ENCODE peak calls at places on chromosomes 4 and X, in five cellular contexts. One of them, this sample, is unnamed.

GRCh38 chr4:155179216-155179615 is 29.2 kb upstream of the NPY2R start:
- DNase-seq in bronchial epithelial cell: peak; percentile 72
- DNase-seq in fibroblast of lung: peak; percentile 80
- DNase-seq in kidney epithelial cell: no peak
- DNase-seq in brain microvascular endothelial cell: no peak
- DNase-seq in this sample: no peak

GRCh38 chrX:10050481-10050880 is 83.3 kb downstream of the CLDN34 start:
- DNase-seq in bronchial epithelial cell: no peak
- DNase-seq in fibroblast of lung: no peak
- DNase-seq in kidney epithelial cell: no peak
- DNase-seq in brain microvascular endothelial cell: no peak
- DNase-seq in this sample: peak; percentile 22

GRCh38 chr4:6598127-6598526 is 23.1 kb downstream of the MAN2B2 start:
- DNase-seq in bronchial epithelial cell: no peak
- DNase-seq in fibroblast of lung: no peak
- DNase-seq in kidney epithelial cell: no peak
- DNase-seq in brain microvascular endothelial cell: no peak
- DNase-seq in this sample: no peak

GRCh38 chr4:85779165-85779564 is 304.2 kb downstream of the ARHGAP24 start:
- DNase-seq in bronchial epithelial cell: no peak
- DNase-seq in fibroblast of lung: peak; percentile 69
- DNase-seq in kidney epithelial cell: no peak
- DNase-seq in brain microvascular endothelial cell: peak; percentile 64
- DNase-seq in this sample: no peak

GRCh38 chr4:128525939-128526630 is 238.5 kb upstream of the PGRMC2 start:
- DNase-seq in bronchial epithelial cell: peak; percentile 90
- DNase-seq in fibroblast of lung: peak; percentile 84
- DNase-seq in kidney epithelial cell: no peak
- DNase-seq in brain microvascular endothelial cell: no peak
- DNase-seq in this sample: no peak

GRCh38 chr4:108884596-108884995 is 121.7 kb upstream of the ETNPPL start:
- DNase-seq in bronchial epithelial cell: no peak
- DNase-seq in fibroblast of lung: no peak
- DNase-seq in kidney epithelial cell: no peak
- DNase-seq in brain microvascular endothelial cell: peak; percentile 8
- DNase-seq in this sample: no peak

GRCh38 chr4:2339458-2340271 is 77.8 kb upstream of the MXD4 start:
- DNase-seq in bronchial epithelial cell: no peak
- DNase-seq in fibroblast of lung: no peak
- DNase-seq in kidney epithelial cell: no peak
- DNase-seq in brain microvascular endothelial cell: no peak
- DNase-seq in this sample: no peak

GRCh38 chrX:70254063-70254400 is 6.0 kb downstream of the P2RY4 start:
- DNase-seq in bronchial epithelial cell: no peak
- DNase-seq in fibroblast of lung: no peak
- DNase-seq in kidney epithelial cell: no peak
- DNase-seq in brain microvascular endothelial cell: no peak
- DNase-seq in this sample: no peak

GRCh38 chr4:139754913-139755312 is 89.3 kb downstream of the MGST2 start:
- DNase-seq in bronchial epithelial cell: no peak
- DNase-seq in fibroblast of lung: no peak
- DNase-seq in kidney epithelial cell: no peak
- DNase-seq in brain microvascular endothelial cell: no peak
- DNase-seq in this sample: no peak

GRCh38 chr4:139555073-139555704 is 830 bp downstream of the SETD7 start:
- DNase-seq in bronchial epithelial cell: peak; percentile 73
- DNase-seq in fibroblast of lung: peak; percentile 90
- DNase-seq in kidney epithelial cell: peak; percentile 65
- DNase-seq in brain microvascular endothelial cell: peak; percentile 93
- DNase-seq in this sample: peak; percentile 91

GRCh38 chrX:40176256-40176978 is 78.7 kb upstream of the BCOR start:
- DNase-seq in bronchial epithelial cell: no peak
- DNase-seq in fibroblast of lung: no peak
- DNase-seq in kidney epithelial cell: no peak
- DNase-seq in brain microvascular endothelial cell: no peak
- DNase-seq in this sample: peak; percentile 76

GRCh38 chrX:71919436-71919835 is 8.8 kb downstream of the NHSL2 start:
- DNase-seq in bronchial epithelial cell: no peak
- DNase-seq in fibroblast of lung: no peak
- DNase-seq in kidney epithelial cell: no peak
- DNase-seq in brain microvascular endothelial cell: no peak
- DNase-seq in this sample: no peak

GRCh38 chrX:118644378-118644777 is 83.0 kb upstream of the IL13RA1 start:
- DNase-seq in bronchial epithelial cell: peak; percentile 55
- DNase-seq in fibroblast of lung: peak; percentile 59
- DNase-seq in kidney epithelial cell: peak; percentile 7
- DNase-seq in brain microvascular endothelial cell: peak; percentile 40
- DNase-seq in this sample: no peak

GRCh38 chrX:154809939-154810665 is 4.8 kb upstream of the MPP1 start:
- DNase-seq in bronchial epithelial cell: peak; percentile 3
- DNase-seq in fibroblast of lung: peak; percentile 10
- DNase-seq in kidney epithelial cell: no peak
- DNase-seq in brain microvascular endothelial cell: no peak
- DNase-seq in this sample: no peak

GRCh38 chr4:181637186-181638105 is 605.8 kb upstream of the TENM3 start:
- DNase-seq in bronchial epithelial cell: no peak
- DNase-seq in fibroblast of lung: peak; percentile 32
- DNase-seq in kidney epithelial cell: no peak
- DNase-seq in brain microvascular endothelial cell: peak; percentile 70
- DNase-seq in this sample: no peak

DNA sequence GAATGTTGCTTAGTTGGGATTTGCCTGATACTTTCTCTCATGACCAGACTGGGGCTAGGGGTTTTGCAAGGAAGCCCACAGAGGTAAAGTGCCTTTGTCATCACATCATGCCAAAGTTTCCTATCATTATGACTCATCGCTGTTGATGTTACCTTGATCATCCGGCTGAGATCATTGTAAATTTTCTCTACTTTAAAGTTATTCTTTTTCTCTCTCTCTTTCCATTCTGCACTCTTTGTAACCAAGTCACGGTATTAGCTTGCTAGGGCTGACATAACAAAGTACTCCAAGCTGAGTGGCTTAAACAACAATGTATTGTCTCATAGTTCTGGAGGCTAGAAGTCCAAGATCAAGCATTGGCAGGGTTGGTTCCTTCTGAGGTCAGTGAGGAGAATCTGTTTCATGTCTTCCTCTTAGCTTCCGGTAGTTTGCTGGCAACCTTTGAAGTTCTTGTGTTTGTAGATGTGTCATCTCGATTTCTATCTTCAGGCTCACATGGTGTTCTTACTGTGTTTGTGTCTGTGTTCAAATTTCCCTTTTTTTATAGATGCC is 113.0 kb downstream of the DTHD1 start:
- DNase-seq in bronchial epithelial cell: peak; percentile 42
- DNase-seq in fibroblast of lung: no peak
- DNase-seq in kidney epithelial cell: no peak
- DNase-seq in brain microvascular endothelial cell: no peak
- DNase-seq in this sample: no peak
- H3K4me3 ChIP-seq in bronchial epithelial cell: no peak overlapping the region
- H3K4me3 ChIP-seq in fibroblast of lung: no peak overlapping the region
- H3K4me3 ChIP-seq in kidney epithelial cell: no peak overlapping the region
- H3K4me3 ChIP-seq in brain microvascular endothelial cell: no peak overlapping the region
- H3K4me3 ChIP-seq in this sample: no peak overlapping the region

GRCh38 chrX:47562615-47563243 is 1.7 kb downstream of the ARAF start:
- DNase-seq in bronchial epithelial cell: no peak
- DNase-seq in fibroblast of lung: no peak
- DNase-seq in kidney epithelial cell: no peak
- DNase-seq in brain microvascular endothelial cell: no peak
- DNase-seq in this sample: no peak
- TF ChIP-seq CTCF in bronchial epithelial cell: peak; percentile 45
- TF ChIP-seq CTCF in fibroblast of lung: peak; percentile 43
- TF ChIP-seq CTCF in kidney epithelial cell: peak; percentile 18
- TF ChIP-seq CTCF in brain microvascular endothelial cell: peak; percentile 53
- TF ChIP-seq CTCF in this sample: peak; percentile 43

DNA sequence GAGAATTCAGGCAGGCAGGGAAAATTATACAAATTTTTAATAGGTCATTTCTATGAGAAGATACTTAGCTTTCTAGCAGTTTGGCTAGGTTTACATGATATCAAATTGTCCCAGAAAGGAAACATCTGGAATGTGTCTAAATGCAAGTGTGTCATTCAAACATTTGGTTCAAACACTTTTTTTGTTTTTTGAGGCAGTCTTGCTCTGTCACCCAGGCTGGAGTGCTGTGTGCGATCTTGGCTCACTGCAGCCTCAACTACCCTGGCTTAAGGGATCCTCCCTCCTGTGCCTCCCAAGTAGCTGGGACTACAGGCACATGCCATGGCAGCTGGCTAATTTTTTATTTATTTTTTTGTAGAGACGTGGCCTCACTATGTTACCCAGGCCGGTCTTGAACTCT is 31.6 kb downstream of the SPARCL1 start:
- DNase-seq in bronchial epithelial cell: no peak
- DNase-seq in fibroblast of lung: peak; percentile 24
- DNase-seq in kidney epithelial cell: no peak
- DNase-seq in brain microvascular endothelial cell: no peak
- DNase-seq in this sample: no peak
- H3K36me3 ChIP-seq in bronchial epithelial cell: no peaks in the 10 kb centered on the region
- H3K36me3 ChIP-seq in fibroblast of lung: no peaks in the 10 kb centered on the region
- H3K36me3 ChIP-seq in kidney epithelial cell: no peaks in the 10 kb centered on the region
- H3K36me3 ChIP-seq in brain microvascular endothelial cell: no peaks in the 10 kb centered on the region
- H3K36me3 ChIP-seq in this sample: peaks cover 65% of the 10 kb centered on the region

GRCh38 chrX:626745-627509 is 3.7 kb upstream of the SHOX start:
- DNase-seq in bronchial epithelial cell: no peak
- DNase-seq in fibroblast of lung: no peak
- DNase-seq in kidney epithelial cell: no peak
- DNase-seq in brain microvascular endothelial cell: no peak
- DNase-seq in this sample: no peak

GRCh38 chrX:627510-627964 is 3.1 kb upstream of the SHOX start:
- DNase-seq in bronchial epithelial cell: no peak
- DNase-seq in fibroblast of lung: no peak
- DNase-seq in kidney epithelial cell: no peak
- DNase-seq in brain microvascular endothelial cell: no peak
- DNase-seq in this sample: no peak

GRCh38 chrX:630007-630921 is at the start of gene SHOX:
- DNase-seq in bronchial epithelial cell: no peak
- DNase-seq in fibroblast of lung: no peak
- DNase-seq in kidney epithelial cell: no peak
- DNase-seq in brain microvascular endothelial cell: no peak
- DNase-seq in this sample: no peak

GRCh38 chrX:629230-630006 is 1.2 kb upstream of the SHOX start:
- DNase-seq in bronchial epithelial cell: no peak
- DNase-seq in fibroblast of lung: no peak
- DNase-seq in kidney epithelial cell: no peak
- DNase-seq in brain microvascular endothelial cell: no peak
- DNase-seq in this sample: no peak

DNA sequence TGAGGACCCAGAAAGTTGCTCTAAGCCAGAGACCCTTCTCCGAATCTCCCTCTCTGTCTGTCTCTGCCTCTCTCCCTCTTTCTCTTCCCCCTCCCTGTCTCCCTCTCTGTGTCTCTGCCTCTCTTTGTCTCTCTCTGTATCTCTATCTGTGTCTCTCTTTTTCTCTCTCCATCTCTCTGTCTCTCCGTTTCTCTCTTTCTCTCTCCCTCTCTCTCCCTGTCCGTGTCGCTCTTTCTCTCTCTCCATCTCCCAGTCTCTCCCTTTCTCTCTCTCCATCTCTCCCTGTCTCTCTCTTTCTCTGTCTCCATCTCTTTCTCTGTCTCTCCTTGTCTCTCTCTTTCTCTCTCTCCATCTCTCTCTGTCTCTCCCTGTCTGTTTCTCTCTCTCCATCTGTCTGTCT is 2.6 kb upstream of the SHOX start:
- DNase-seq in bronchial epithelial cell: no peak
- DNase-seq in fibroblast of lung: no peak
- DNase-seq in kidney epithelial cell: no peak
- DNase-seq in brain microvascular endothelial cell: no peak
- DNase-seq in this sample: no peak
- H3K4me3 ChIP-seq in bronchial epithelial cell: no peak overlapping the region
- H3K4me3 ChIP-seq in fibroblast of lung: no peak overlapping the region
- H3K4me3 ChIP-seq in kidney epithelial cell: no peak overlapping the region
- H3K4me3 ChIP-seq in brain microvascular endothelial cell: no peak overlapping the region
- H3K4me3 ChIP-seq in this sample: no peak overlapping the region